ENCODE peak calls at places on chromosomes 13 and 19, in six cellular contexts. E, L, R, O, F and G are unnamed samples.
A peak's percentile ranks its signal among the peaks of the same experiment; 100 is the strongest.

GRCh38 chr19:33376423-33376822 is 2.9 kb downstream of the CEBPG start:
- DNase-seq in L (peak; percentile 93), R (no peak), O (peak; percentile 76), F (peak; percentile 61), E (no peak), G (no peak)

GRCh38 chr13:107231941-107232340 is 664.0 kb upstream of the ARGLU1 start:
- DNase-seq in E (no peak), O (no peak), R (no peak), F (no peak), L (no peak), G (no peak)

GRCh38 chr13:23628765-23629565 is 58.8 kb downstream of the TNFRSF19 start:
- DNase-seq in R (no peak), O (no peak), E (no peak), L (no peak), F (no peak), G (no peak)

GRCh38 chr13:43303040-43303729 is 279.8 kb downstream of the DNAJC15 start:
- DNase-seq in F (peak; percentile 6), L (peak; percentile 70), R (no peak), O (peak; percentile 68), E (peak; percentile 72), G (peak; percentile 84)

GRCh38 chr19:40549007-40549708 is 27.5 kb upstream of the SHKBP1 start:
- DNase-seq in E (peak; percentile 83), F (no peak), L (peak; percentile 77), O (no peak), R (peak; percentile 66), G (peak; percentile 85)

GRCh38 chr19:35144600-35145436 is 1.8 kb downstream of the FXYD7 start:
- DNase-seq in L (peak; percentile 75), F (peak; percentile 91), R (no peak), E (peak; percentile 93), O (no peak), G (peak; percentile 41)

GRCh38 chr19:32674153-32674958 is 624 bp downstream of the ANKRD27 start:
- DNase-seq in O (no peak), R (no peak), L (peak; percentile 9), F (no peak), E (no peak), G (no peak)

GRCh38 chr13:33744589-33745369 is 73.2 kb upstream of the RFC3 start:
- DNase-seq in E (no peak), O (no peak), L (peak; percentile 38), F (no peak), R (no peak), G (peak; percentile 20)

GRCh38 chr13:48078251-48078656 is 16.6 kb downstream of the MED4 start:
- DNase-seq in L (peak; percentile 58), F (peak; percentile 27), R (no peak), O (no peak), E (no peak), G (peak; percentile 4)

GRCh38 chr19:16078759-16079707 is 2.7 kb downstream of the TPM4 start:
- DNase-seq in O (peak; percentile 88), R (peak; percentile 55), F (no peak), L (peak; percentile 74), E (no peak), G (peak; percentile 96)

GRCh38 chr13:40624338-40624737 is 42.1 kb downstream of the FOXO1 start:
- DNase-seq in O (no peak), L (no peak), F (peak; percentile 19), E (no peak), R (no peak), G (no peak)

GRCh38 chr13:98265669-98266551 is 88.8 kb upstream of the RNF113B start:
- DNase-seq in O (no peak), L (peak; percentile 89), R (no peak), E (peak; percentile 77), F (no peak), G (no peak)

GRCh38 chr19:9406798-9407352 is 28.5 kb downstream of the ZNF266 start:
- DNase-seq in R (peak; percentile 19), O (peak; percentile 75), F (peak; percentile 78), E (no peak), L (no peak), G (peak; percentile 88)

GRCh38 chr13:94704347-94705080 is 7.8 kb downstream of the SOX21 start:
- DNase-seq in F (no peak), E (no peak), L (no peak), R (no peak), O (no peak), G (no peak)

GRCh38 chr19:18683955-18684641 is 618 bp downstream of the CRTC1 start:
- DNase-seq in O (no peak), R (no peak), F (no peak), E (no peak), L (no peak), G (no peak)

GRCh38 chr19:49056101-49056901 is 1.2 kb downstream of the CGB7 start:
- DNase-seq in R (peak; percentile 28), F (peak; percentile 82), O (peak; percentile 68), L (peak; percentile 69), E (peak; percentile 70), G (peak; percentile 63)

GRCh38 chr13:108332791-108333190 is 63.3 kb downstream of the TNFSF13B start:
- DNase-seq in L (no peak), R (no peak), E (no peak), O (no peak), F (no peak), G (no peak)

GRCh38 chr13:26132756-26133155 is 80.9 kb upstream of the SHISA2 start:
- DNase-seq in E (no peak), L (peak; percentile 45), R (no peak), F (peak; percentile 3), O (no peak), G (peak; percentile 42)